ENCODE peak calls at places on chromosomes 6 and 20, in nine cellular contexts. K is left ventricle myocardium inferior, L is OCI-LY7, B is fibroblast of the aortic adventitia, Q is astrocyte of the spinal cord, I is GM13976, T is GM20000, D is pancreas, G is Peyer's patch. U is an unnamed sample.

GRCh38 chr6:109473120-109473519 is 9.9 kb downstream of the ZBTB24 start:
- DNase-seq in K (no peak), L (no peak), B (no peak), Q (no peak), I (no peak), T (no peak), D (no peak), G (no peak), U (no peak)

GRCh38 chr6:125791151-125791819 is 525 bp downstream of the NCOA7 start:
- DNase-seq in K (no peak), L (peak), B (peak), Q (peak), I (peak), T (peak), D (peak), G (peak), U (peak)

GRCh38 chr6:17656092-17656491 is 50.6 kb downstream of the NUP153 start:
- DNase-seq in K (no peak), L (no peak), B (no peak), Q (no peak), I (no peak), T (no peak), D (no peak), G (no peak), U (no peak)

GRCh38 chr20:8254911-8255582 is 123.0 kb downstream of the PLCB1 start:
- DNase-seq in K (no peak), L (no peak), B (no peak), Q (peak), I (no peak), T (no peak), D (no peak), G (no peak), U (no peak)

GRCh38 chr6:109686566-109686965 is 4.4 kb downstream of the AK9 start:
- DNase-seq in K (no peak), L (no peak), B (peak), Q (no peak), I (no peak), T (no peak), D (no peak), G (no peak), U (no peak)

GRCh38 chr20:37408202-37408929 is 62.4 kb downstream of the SRC start:
- DNase-seq in K (no peak), L (no peak), B (peak), Q (no peak), I (no peak), T (no peak), D (no peak), G (no peak), U (no peak)

GRCh38 chr6:99348823-99349619 is 453 bp downstream of the FAXC start:
- DNase-seq in K (no peak), L (no peak), B (no peak), Q (no peak), I (peak), T (no peak), D (peak), G (no peak), U (no peak)

GRCh38 chr6:45548657-45549515 is 171.2 kb upstream of the SUPT3H start:
- DNase-seq in K (no peak), L (no peak), B (no peak), Q (no peak), I (peak), T (peak), D (no peak), G (peak), U (no peak)

GRCh38 chr20:59222982-59223610 is 59.5 kb downstream of the ZNF831 start:
- DNase-seq in K (no peak), L (no peak), B (no peak), Q (no peak), I (no peak), T (no peak), D (no peak), G (no peak), U (no peak)

GRCh38 chr6:100381111-100381510 is 83.6 kb downstream of the SIM1 start:
- DNase-seq in K (no peak), L (no peak), B (no peak), Q (no peak), I (no peak), T (no peak), D (no peak), G (no peak), U (no peak)

GRCh38 chr6:326896-327537 is 34.7 kb downstream of the DUSP22 start:
- DNase-seq in K (no peak), L (no peak), B (no peak), Q (no peak), I (no peak), T (no peak), D (no peak), G (no peak), U (no peak)

GRCh38 chr6:105879902-105880547 is 206.1 kb upstream of the PRDM1 start:
- DNase-seq in K (no peak), L (peak), B (no peak), Q (no peak), I (no peak), T (no peak), D (no peak), G (peak), U (no peak)

GRCh38 chr20:50883856-50884255 is 47.4 kb downstream of the ADNP start:
- DNase-seq in K (no peak), L (no peak), B (no peak), Q (no peak), I (no peak), T (no peak), D (no peak), G (no peak), U (no peak)

GRCh38 chr6:110581682-110582081 is 105.3 kb upstream of the SLC22A16 start:
- DNase-seq in K (no peak), L (no peak), B (no peak), Q (no peak), I (no peak), T (no peak), D (no peak), G (no peak), U (no peak)

GRCh38 chr6:159259726-159260125 is 90.5 kb downstream of the FNDC1 start:
- DNase-seq in K (no peak), L (no peak), B (no peak), Q (no peak), I (no peak), T (no peak), D (no peak), G (no peak), U (no peak)
- TF ChIP-seq CTCF in K (no peak), L (no peak), B (no peak), Q (no peak), I (no peak), T (no peak), D (no peak), G (no peak), U (no peak)

GRCh38 chr6:14641401-14641800 is 523.8 kb downstream of the CD83 start:
- DNase-seq in K (peak), L (no peak), B (no peak), Q (no peak), I (no peak), T (no peak), D (no peak), G (no peak), U (no peak)

GRCh38 chr6:14639983-14640599 is 522.5 kb downstream of the CD83 start:
- DNase-seq in K (no peak), L (no peak), B (no peak), Q (no peak), I (no peak), T (no peak), D (no peak), G (no peak), U (no peak)

GRCh38 chr6:14638562-14638931 is 521.0 kb downstream of the CD83 start:
- DNase-seq in K (no peak), L (no peak), B (no peak), Q (no peak), I (no peak), T (no peak), D (no peak), G (no peak), U (no peak)

GRCh38 chr6:14640631-14641030 is 523.1 kb downstream of the CD83 start:
- DNase-seq in K (no peak), L (no peak), B (no peak), Q (no peak), I (no peak), T (no peak), D (no peak), G (no peak), U (no peak)

DNA sequence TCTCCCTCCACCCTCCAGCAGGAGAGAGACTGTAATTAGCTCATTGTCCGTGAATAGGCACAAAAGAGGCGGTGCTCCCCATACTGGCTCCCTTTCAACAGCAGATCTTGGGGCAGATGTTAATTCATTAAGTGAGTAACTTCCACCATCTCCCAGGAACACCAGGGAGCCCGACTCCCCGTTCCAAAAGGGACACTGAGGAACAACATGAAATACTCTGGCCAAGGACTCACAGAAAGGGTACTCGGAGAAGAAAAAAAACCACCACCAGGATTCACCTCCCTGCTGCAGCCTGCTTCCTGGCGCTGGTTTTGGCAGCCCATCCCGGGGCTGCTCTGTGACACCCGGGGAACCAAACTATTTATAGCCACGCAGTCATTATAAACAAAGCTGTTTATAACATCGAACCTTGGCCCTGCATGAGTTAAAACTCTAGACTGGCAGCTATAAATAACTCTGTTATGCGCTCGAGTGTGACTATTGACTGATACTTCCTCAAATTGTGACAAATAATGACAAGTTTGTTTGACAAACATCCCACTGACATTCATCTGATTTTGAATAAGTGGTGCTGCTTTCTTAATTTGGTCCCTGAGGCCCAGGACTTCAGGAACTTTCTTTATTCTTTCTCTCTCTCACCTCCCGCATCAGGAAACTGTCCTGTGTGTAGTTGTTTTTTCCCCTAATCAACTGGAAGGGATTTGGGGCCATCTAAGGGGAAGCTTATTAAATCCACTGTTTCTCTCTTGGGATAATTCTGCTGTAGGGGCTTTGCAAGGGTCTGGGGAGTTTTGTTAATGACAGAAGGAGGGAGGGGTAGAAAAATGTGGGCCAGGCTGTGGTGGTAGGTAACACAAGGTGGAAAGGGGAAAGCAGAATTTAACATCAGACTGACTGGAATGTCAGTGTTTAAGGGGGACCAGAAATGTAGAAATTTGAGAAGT is 521.6 kb downstream of the CD83 start:
- DNase-seq in K (peak), L (peak), B (peak), Q (peak), I (peak), T (peak), D (no peak), G (peak), U (no peak)
- TF ChIP-seq CTCF in K (peak), L (no peak), B (no peak), Q (no peak), I (no peak), T (no peak), D (no peak), G (no peak), U (no peak)

GRCh38 chr6:1623769-1624070 is 14.0 kb downstream of the FOXC1 start:
- DNase-seq in K (no peak), L (no peak), B (no peak), Q (no peak), I (no peak), T (no peak), D (no peak), G (no peak), U (no peak)
- TF ChIP-seq CTCF in K (no peak), L (no peak), B (no peak), Q (no peak), I (no peak), T (no peak), D (no peak), G (no peak), U (no peak)

GRCh38 chr20:42191140-42191860 is 573.1 kb upstream of the CHD6 start:
- DNase-seq in K (no peak), L (no peak), B (no peak), Q (no peak), I (no peak), T (no peak), D (no peak), G (no peak), U (peak)
- TF ChIP-seq CTCF in K (peak), L (peak), B (no peak), Q (no peak), I (no peak), T (no peak), D (no peak), G (no peak), U (no peak)